ENCODE peak calls at places on chromosomes 1 and 21, in eight cellular contexts. Z is GM23338; S is SJSA1; U is CD8-positive, alpha-beta memory T cell; E is lower lobe of right lung; B is fibroblast of lung; N is body of pancreas; R is stomach. Y is an unnamed sample.

GRCh38 chr21:43718872-43719747 is at the start of gene PDXK:
- DNase-seq in Z (peak; percentile 88), S (peak; percentile 65), U (peak; percentile 82), E (peak; percentile 91), B (peak; percentile 74), N (peak; percentile 87), R (peak; percentile 92), Y (peak; percentile 84)

GRCh38 chr21:43731476-43731875 is 12.5 kb downstream of the PDXK start:
- DNase-seq in Z (no peak), S (no peak), U (no peak), E (no peak), B (no peak), N (no peak), R (peak; percentile 40), Y (no peak)

GRCh38 chr1:180145446-180145845 is 9.2 kb upstream of the QSOX1 start:
- DNase-seq in Z (no peak), S (no peak), U (no peak), E (no peak), B (no peak), N (no peak), R (no peak), Y (no peak)

GRCh38 chr21:43333301-43334062 is 93.4 kb downstream of the SIK1 start:
- DNase-seq in Z (peak; percentile 63), S (peak; percentile 98), U (no peak), E (peak; percentile 79), B (peak; percentile 59), N (peak; percentile 47), R (peak; percentile 64), Y (peak; percentile 31)

GRCh38 chr1:14403961-14404645 is 194.4 kb upstream of the KAZN start:
- DNase-seq in Z (peak; percentile 67), S (no peak), U (no peak), E (no peak), B (no peak), N (no peak), R (no peak), Y (no peak)

GRCh38 chr1:230853736-230854135 is 14.6 kb downstream of the C1orf198 start:
- DNase-seq in Z (no peak), S (no peak), U (no peak), E (no peak), B (no peak), N (no peak), R (no peak), Y (no peak)

GRCh38 chr1:223716302-223716862 is 4.0 kb downstream of the CAPN2 start:
- DNase-seq in Z (no peak), S (no peak), U (peak; percentile 55), E (peak; percentile 54), B (no peak), N (no peak), R (no peak), Y (no peak)

GRCh38 chr21:27803571-27803970 is 836.7 kb upstream of the ADAMTS5 start:
- DNase-seq in Z (no peak), S (no peak), U (no peak), E (no peak), B (no peak), N (no peak), R (no peak), Y (no peak)

GRCh38 chr1:30253807-30254440 is 469.5 kb downstream of the MATN1 start:
- DNase-seq in Z (peak; percentile 27), S (no peak), U (no peak), E (no peak), B (no peak), N (no peak), R (no peak), Y (no peak)

GRCh38 chr1:39632491-39633417 is 6.7 kb downstream of the HEYL start:
- DNase-seq in Z (peak; percentile 80), S (no peak), U (no peak), E (peak; percentile 63), B (peak; percentile 63), N (peak; percentile 86), R (peak; percentile 67), Y (peak; percentile 85)

GRCh38 chr1:79006564-79006963 is at the start of gene ADGRL4:
- DNase-seq in Z (peak; percentile 74), S (no peak), U (no peak), E (peak; percentile 46), B (peak; percentile 57), N (no peak), R (no peak), Y (peak; percentile 57)

GRCh38 chr1:232555581-232556189 is 74.2 kb downstream of the SIPA1L2 start:
- DNase-seq in Z (no peak), S (no peak), U (no peak), E (no peak), B (no peak), N (no peak), R (no peak), Y (no peak)

GRCh38 chr1:115217150-115218033 is 120.7 kb downstream of the NGF start:
- DNase-seq in Z (no peak), S (no peak), U (no peak), E (no peak), B (no peak), N (no peak), R (no peak), Y (no peak)

GRCh38 chr1:180157108-180157507 is 2.4 kb downstream of the QSOX1 start:
- DNase-seq in Z (no peak), S (peak; percentile 37), U (no peak), E (no peak), B (peak; percentile 56), N (no peak), R (no peak), Y (no peak)

GRCh38 chr1:9111957-9112356 is 16.9 kb downstream of the GPR157 start:
- DNase-seq in Z (no peak), S (no peak), U (no peak), E (no peak), B (no peak), N (no peak), R (no peak), Y (no peak)

GRCh38 chr1:115648717-115649691 is 7.2 kb downstream of the VANGL1 start:
- DNase-seq in Z (peak; percentile 37), S (no peak), U (no peak), E (no peak), B (no peak), N (no peak), R (no peak), Y (no peak)

GRCh38 chr1:231335663-231336602 is 1.7 kb downstream of the EXOC8 start:
- DNase-seq in Z (no peak), S (no peak), U (no peak), E (no peak), B (no peak), N (no peak), R (no peak), Y (no peak)

DNA sequence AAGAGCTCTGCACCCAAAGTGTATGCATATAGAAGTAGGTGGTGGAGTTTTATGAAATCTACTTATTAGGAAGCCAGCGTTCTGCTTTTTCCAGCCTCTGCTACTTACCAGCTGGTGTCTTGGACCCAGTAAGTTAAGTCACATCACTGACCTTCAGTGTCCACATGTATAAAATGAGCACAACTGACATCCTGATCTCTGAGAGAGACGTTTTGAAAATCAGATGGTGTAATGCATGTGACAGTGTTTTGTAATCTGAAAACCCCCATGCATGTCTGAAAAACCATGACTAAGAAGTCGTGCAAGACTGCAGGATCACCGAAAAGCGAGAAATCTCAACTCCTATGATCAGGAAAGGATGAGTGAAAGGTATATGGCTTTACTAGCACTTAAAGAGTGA is 2.0 kb downstream of the CR1 start:
- DNase-seq in Z (no peak), S (no peak), U (no peak), E (no peak), B (no peak), N (no peak), R (no peak), Y (no peak)
- H3K4me3 ChIP-seq in Z (no peak overlapping the region), S (no peak overlapping the region), U (no peak overlapping the region), E (no peak overlapping the region), B (no peak overlapping the region), N (no peak overlapping the region), R (peak overlapping the region; percentile 48), Y (no peak overlapping the region)

DNA sequence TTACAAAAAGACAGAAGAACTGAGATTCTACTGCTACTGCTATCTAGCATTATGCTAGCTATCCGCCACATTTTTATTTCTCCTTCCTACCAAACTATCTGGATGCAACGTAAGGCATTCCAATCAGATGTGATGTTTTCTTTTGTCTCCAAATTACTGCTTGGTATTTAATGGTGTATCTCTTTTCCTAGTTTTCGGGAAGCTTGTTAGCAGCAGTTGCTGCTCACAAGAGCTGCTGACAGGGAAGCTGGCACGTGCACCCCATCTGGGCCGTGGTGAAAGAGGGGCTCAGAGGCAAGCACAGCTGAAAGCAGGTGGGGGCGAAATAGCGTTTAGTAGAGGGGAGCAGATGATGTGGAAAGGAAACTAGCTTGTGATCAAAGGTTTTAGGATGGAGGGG is 57.3 kb downstream of the JAK1 start:
- DNase-seq in Z (no peak), S (no peak), U (no peak), E (no peak), B (no peak), N (no peak), R (no peak), Y (no peak)
- H3K27ac ChIP-seq in Z (no peak overlapping the region), S (no peak overlapping the region), U (no peak overlapping the region), E (no peak overlapping the region), B (no peak overlapping the region), N (no peak overlapping the region), R (no peak overlapping the region), Y (no peak overlapping the region)

DNA sequence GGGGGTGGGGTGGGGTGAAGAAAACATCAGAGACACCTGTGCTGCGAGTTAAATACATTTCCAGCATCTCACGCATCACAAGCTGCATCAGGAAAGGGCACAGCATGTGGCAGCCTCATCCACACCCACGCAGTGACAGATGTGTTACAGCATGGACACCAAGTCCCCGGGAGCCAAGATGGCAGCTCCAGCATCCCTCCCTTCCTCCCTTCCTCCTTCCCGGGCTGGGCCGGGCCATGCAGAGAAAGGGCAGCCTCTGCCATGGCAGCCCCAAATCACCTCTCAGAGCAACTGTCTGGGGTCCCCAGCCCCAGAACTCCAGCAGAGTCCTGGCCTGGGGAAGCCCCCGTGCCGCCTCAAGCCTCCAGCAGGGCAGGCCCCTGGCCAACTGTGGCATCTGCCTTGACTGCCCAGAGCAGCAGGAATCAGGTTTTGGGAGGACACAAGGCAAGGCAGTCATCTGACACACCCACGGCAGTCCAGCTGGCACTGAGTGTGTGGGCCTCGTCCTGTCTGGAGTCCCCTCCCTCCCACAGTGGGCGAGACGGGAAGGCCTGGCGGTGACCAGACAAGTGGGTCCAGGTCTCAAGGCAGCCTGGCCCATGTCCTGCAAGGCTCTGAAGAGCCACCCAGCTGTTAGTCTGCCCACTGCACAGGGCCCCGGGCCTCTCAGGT is 6.2 kb downstream of the SMIM1 start:
- DNase-seq in Z (no peak), S (no peak), U (no peak), E (peak; percentile 42), B (no peak), N (no peak), R (no peak), Y (no peak)
- H3K36me3 ChIP-seq in Z (peaks cover 28% of the 10 kb centered on the region), S (peaks cover 49% of the 10 kb centered on the region), U (peaks cover 18% of the 10 kb centered on the region), E (peaks cover 51% of the 10 kb centered on the region), B (peaks cover 13% of the 10 kb centered on the region), N (peaks cover 34% of the 10 kb centered on the region), R (peaks cover 57% of the 10 kb centered on the region), Y (peaks cover 34% of the 10 kb centered on the region)

DNA sequence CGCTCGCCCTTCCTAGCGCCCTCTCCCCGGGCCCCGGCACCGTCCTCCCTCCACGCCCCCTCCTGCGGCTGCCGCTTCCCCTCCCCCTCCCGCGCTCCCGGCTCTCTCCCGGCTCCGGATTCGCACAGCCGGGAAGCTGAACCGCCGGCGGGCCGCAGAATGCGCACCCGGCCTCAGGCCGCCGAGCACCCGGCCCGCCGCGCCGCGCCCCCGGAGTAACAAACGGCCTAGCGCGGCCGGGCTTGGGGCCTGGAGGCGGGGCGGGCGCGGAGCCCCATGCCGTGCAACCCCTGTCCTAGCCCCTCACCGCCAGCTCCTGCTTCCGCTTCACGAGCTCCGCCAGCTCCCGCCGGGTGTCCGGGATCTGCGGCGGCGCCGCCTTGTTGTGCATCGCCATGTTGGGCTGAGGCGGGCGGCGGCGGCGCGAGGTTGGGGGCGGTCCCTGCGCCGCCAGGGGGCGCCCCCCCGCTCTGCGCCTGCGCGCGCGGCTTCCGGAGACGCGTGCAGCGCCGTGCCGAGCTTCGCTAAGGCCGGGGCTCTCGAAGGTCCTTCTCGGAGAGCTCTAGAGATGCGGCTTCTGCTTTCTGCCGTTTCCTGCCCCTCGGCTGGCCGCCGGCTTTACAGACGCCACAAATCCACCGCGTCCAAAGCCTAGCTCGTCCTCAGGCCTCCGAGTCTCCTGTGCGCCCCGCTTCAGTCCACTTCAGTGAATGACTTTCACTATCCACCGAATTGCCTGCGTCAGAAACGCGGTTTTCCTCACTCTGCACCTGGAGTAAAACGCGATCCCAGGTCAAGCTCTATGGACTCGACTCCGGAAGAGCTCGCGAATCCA is at the start of gene MEAF6:
- DNase-seq in Z (peak; percentile 88), S (peak; percentile 90), U (peak; percentile 84), E (peak; percentile 91), B (peak; percentile 80), N (peak; percentile 84), R (peak; percentile 86), Y (peak; percentile 88)
- H3K4me3 ChIP-seq in Z (peak within 1 kb of the TSS; percentile 86), S (peak within 1 kb of the TSS; percentile 99), U (peak within 1 kb of the TSS; percentile 81), E (peak within 1 kb of the TSS; percentile 77), B (peak within 1 kb of the TSS; percentile 86), N (peak within 1 kb of the TSS; percentile 99), R (peak within 1 kb of the TSS; percentile 86), Y (peak within 1 kb of the TSS; percentile 83)